ENCODE peak calls at places on chromosomes 6 and 20, in eight cellular contexts. X is suprapubic skin, I is HFF-Myc, R is HCT116, G is heart right ventricle, P is ovary, S is IMR-90, B is mucosa of descending colon. M is an unnamed sample.

GRCh38 chr20:33276303-33277113 is 6.5 kb upstream of the BPIFB1 start:
- DNase-seq in X (peak; percentile 69), I (no peak), R (no peak), G (no peak), P (no peak), S (no peak), B (no peak), M (no peak)

GRCh38 chr6:40782355-40782754 is 195.2 kb upstream of the LRFN2 start:
- DNase-seq in X (no peak), I (no peak), R (no peak), G (no peak), P (no peak), S (no peak), B (no peak), M (no peak)

GRCh38 chr6:104686550-104687155 is 173.1 kb downstream of the HACE1 start:
- DNase-seq in X (no peak), I (no peak), R (no peak), G (no peak), P (no peak), S (no peak), B (no peak), M (no peak)

GRCh38 chr6:14053776-14054175 is 63.8 kb upstream of the CD83 start:
- DNase-seq in X (no peak), I (no peak), R (no peak), G (no peak), P (no peak), S (peak; percentile 48), B (no peak), M (no peak)

GRCh38 chr20:50453533-50453932 is 56.6 kb upstream of the PTPN1 start:
- DNase-seq in X (no peak), I (no peak), R (no peak), G (no peak), P (no peak), S (no peak), B (no peak), M (no peak)

GRCh38 chr6:89559487-89559886 is 79.1 kb downstream of the LYRM2 start:
- DNase-seq in X (no peak), I (no peak), R (no peak), G (no peak), P (no peak), S (no peak), B (no peak), M (peak; percentile 5)

GRCh38 chr6:63611560-63611959 is 24.0 kb upstream of the PHF3 start:
- DNase-seq in X (no peak), I (no peak), R (no peak), G (no peak), P (no peak), S (no peak), B (no peak), M (no peak)

GRCh38 chr20:50378170-50379000 is 131.8 kb upstream of the PTPN1 start:
- DNase-seq in X (no peak), I (no peak), R (no peak), G (no peak), P (no peak), S (peak; percentile 59), B (no peak), M (no peak)

GRCh38 chr6:11496152-11497060 is 41.1 kb upstream of the TMEM170B start:
- DNase-seq in X (no peak), I (peak; percentile 77), R (peak; percentile 74), G (no peak), P (peak; percentile 75), S (peak; percentile 84), B (no peak), M (peak; percentile 93)

GRCh38 chr6:143006787-143007186 is 53.9 kb upstream of the AIG1 start:
- DNase-seq in X (no peak), I (no peak), R (no peak), G (no peak), P (no peak), S (no peak), B (no peak), M (no peak)

GRCh38 chr6:11042750-11043551 is 1.2 kb downstream of the ELOVL2 start:
- DNase-seq in X (no peak), I (no peak), R (no peak), G (no peak), P (no peak), S (peak; percentile 44), B (no peak), M (peak; percentile 15)

GRCh38 chr6:140669321-140669720 is 1294.9 kb upstream of the CITED2 start:
- DNase-seq in X (no peak), I (no peak), R (no peak), G (no peak), P (no peak), S (peak; percentile 40), B (no peak), M (peak; percentile 57)

GRCh38 chr6:135280375-135281136 is 99.4 kb downstream of the MYB start:
- DNase-seq in X (no peak), I (peak; percentile 22), R (no peak), G (no peak), P (no peak), S (peak; percentile 70), B (no peak), M (peak; percentile 27)

GRCh38 chr6:80028591-80028990 is 24.1 kb downstream of the TTK start:
- DNase-seq in X (no peak), I (no peak), R (no peak), G (no peak), P (no peak), S (no peak), B (no peak), M (no peak)

GRCh38 chr6:148217051-148217450 is 125.6 kb upstream of the SASH1 start:
- DNase-seq in X (no peak), I (no peak), R (no peak), G (no peak), P (no peak), S (no peak), B (no peak), M (no peak)

GRCh38 chr20:54680872-54681297 is 205.5 kb downstream of the DOK5 start:
- DNase-seq in X (no peak), I (peak; percentile 12), R (peak; percentile 15), G (no peak), P (peak; percentile 18), S (peak; percentile 35), B (no peak), M (peak; percentile 60)

GRCh38 chr20:3635346-3635745 is 27.9 kb downstream of the GFRA4 start:
- DNase-seq in X (no peak), I (no peak), R (no peak), G (no peak), P (no peak), S (no peak), B (no peak), M (peak; percentile 42)

GRCh38 chr6:158194487-158195280 is 26.5 kb downstream of the GTF2H5 start:
- DNase-seq in X (no peak), I (no peak), R (no peak), G (no peak), P (no peak), S (no peak), B (no peak), M (no peak)

GRCh38 chr6:155174576-155175174 is 89.1 kb upstream of the CLDN20 start:
- DNase-seq in X (no peak), I (peak; percentile 89), R (peak; percentile 85), G (peak; percentile 23), P (no peak), S (peak; percentile 81), B (no peak), M (peak; percentile 90)

GRCh38 chr6:155183095-155183494 is 80.7 kb upstream of the CLDN20 start:
- DNase-seq in X (no peak), I (no peak), R (no peak), G (no peak), P (no peak), S (no peak), B (no peak), M (no peak)

GRCh38 chr6:155181498-155181897 is 82.3 kb upstream of the CLDN20 start:
- DNase-seq in X (no peak), I (no peak), R (no peak), G (no peak), P (no peak), S (no peak), B (no peak), M (no peak)

GRCh38 chr6:155182103-155182502 is 81.7 kb upstream of the CLDN20 start:
- DNase-seq in X (no peak), I (no peak), R (no peak), G (no peak), P (no peak), S (no peak), B (no peak), M (no peak)

GRCh38 chr6:155177369-155177961 is 86.3 kb upstream of the CLDN20 start:
- DNase-seq in X (no peak), I (no peak), R (peak; percentile 61), G (no peak), P (peak; percentile 27), S (peak; percentile 76), B (no peak), M (peak; percentile 89)
- H3K4me3 ChIP-seq in X (no peak overlapping the region), I (no peak overlapping the region), R (no peak overlapping the region), G (no peak overlapping the region), P (no peak overlapping the region), S (no peak overlapping the region), B (no peak overlapping the region), M (no peak overlapping the region)

GRCh38 chr6:36596359-36596758 is 2.2 kb downstream of the SRSF3 start:
- DNase-seq in X (no peak), I (no peak), R (no peak), G (no peak), P (no peak), S (no peak), B (no peak), M (no peak)
- H3K4me3 ChIP-seq in X (peak overlapping the region; percentile 70), I (peak overlapping the region; percentile 75), R (peak overlapping the region; percentile 88), G (peak overlapping the region; percentile 86), P (peak overlapping the region; percentile 79), S (peak overlapping the region; percentile 72), B (peak overlapping the region; percentile 58), M (peak overlapping the region; percentile 53)

DNA sequence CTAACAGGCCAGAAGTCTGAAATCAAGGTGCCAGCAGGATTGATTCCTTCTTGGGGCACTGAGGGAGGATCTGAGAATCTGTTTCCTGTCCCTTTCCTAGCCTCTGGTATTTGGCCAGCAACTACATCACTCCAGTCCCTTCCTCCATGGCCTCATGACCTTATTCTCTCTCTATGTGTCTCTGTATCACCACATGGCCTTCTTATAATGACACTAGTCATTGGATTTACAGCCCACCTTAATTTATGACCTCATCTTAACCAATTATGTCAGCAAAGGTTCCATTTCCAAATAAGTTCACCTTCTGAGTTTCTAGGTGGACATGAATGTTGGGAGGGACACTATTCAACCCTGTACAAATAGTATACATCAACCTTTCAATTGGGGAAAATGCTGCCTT is 29.3 kb downstream of the SCML4 start:
- DNase-seq in X (no peak), I (no peak), R (no peak), G (no peak), P (no peak), S (no peak), B (no peak), M (no peak)
- H3K4me3 ChIP-seq in X (no peak overlapping the region), I (no peak overlapping the region), R (no peak overlapping the region), G (no peak overlapping the region), P (no peak overlapping the region), S (no peak overlapping the region), B (no peak overlapping the region), M (no peak overlapping the region)

GRCh38 chr6:165661416-165662001 is 1.5 kb downstream of the PDE10A start:
- DNase-seq in X (no peak), I (no peak), R (no peak), G (peak; percentile 30), P (no peak), S (peak; percentile 19), B (no peak), M (peak; percentile 54)
- H3K4me3 ChIP-seq in X (peak overlapping the region; percentile 53), I (no peak overlapping the region), R (no peak overlapping the region), G (peak overlapping the region; percentile 91), P (peak overlapping the region; percentile 51), S (peak overlapping the region; percentile 75), B (no peak overlapping the region), M (peak overlapping the region; percentile 82)